ENCODE peak calls at places on chromosomes 1 and 21, in ten cellular contexts. One of them, this sample, is unnamed.

GRCh38 chr1:171841050-171841910 is at the start of gene DNM3:
- DNase-seq in Kasumi-1: peak
- DNase-seq in AG09309: peak
- DNase-seq in lung: peak
- DNase-seq in ovary: peak
- DNase-seq in Peyer's patch: peak
- DNase-seq in DMS79: peak
- DNase-seq in activated CD4-positive, alpha-beta T cell treated with anti-CD3 and anti-CD28 coated beads, Interleukin-2, amount 10 ng/mL, durations not matched to agents 24 days and 14 days: peak
- DNase-seq in posterior cingulate gyrus: peak
- DNase-seq in T-helper 9 cell: peak
- DNase-seq in this sample: peak

GRCh38 chr1:82464362-82464931 is 663.7 kb downstream of the ADGRL2 start:
- DNase-seq in Kasumi-1: no peak
- DNase-seq in AG09309: no peak
- DNase-seq in lung: peak
- DNase-seq in ovary: peak
- DNase-seq in Peyer's patch: peak
- DNase-seq in DMS79: peak
- DNase-seq in activated CD4-positive, alpha-beta T cell treated with anti-CD3 and anti-CD28 coated beads, Interleukin-2, amount 10 ng/mL, durations not matched to agents 24 days and 14 days: no peak
- DNase-seq in posterior cingulate gyrus: no peak
- DNase-seq in T-helper 9 cell: no peak
- DNase-seq in this sample: peak

GRCh38 chr1:59292557-59292956 is 4.3 kb upstream of the FGGY start:
- DNase-seq in Kasumi-1: peak
- DNase-seq in AG09309: no peak
- DNase-seq in lung: peak
- DNase-seq in ovary: no peak
- DNase-seq in Peyer's patch: peak
- DNase-seq in DMS79: no peak
- DNase-seq in activated CD4-positive, alpha-beta T cell treated with anti-CD3 and anti-CD28 coated beads, Interleukin-2, amount 10 ng/mL, durations not matched to agents 24 days and 14 days: no peak
- DNase-seq in posterior cingulate gyrus: no peak
- DNase-seq in T-helper 9 cell: no peak
- DNase-seq in this sample: no peak

GRCh38 chr1:119318466-119319309 is 49.9 kb upstream of the HAO2 start:
- DNase-seq in Kasumi-1: no peak
- DNase-seq in AG09309: no peak
- DNase-seq in lung: no peak
- DNase-seq in ovary: no peak
- DNase-seq in Peyer's patch: no peak
- DNase-seq in DMS79: no peak
- DNase-seq in activated CD4-positive, alpha-beta T cell treated with anti-CD3 and anti-CD28 coated beads, Interleukin-2, amount 10 ng/mL, durations not matched to agents 24 days and 14 days: no peak
- DNase-seq in posterior cingulate gyrus: no peak
- DNase-seq in T-helper 9 cell: no peak
- DNase-seq in this sample: no peak

GRCh38 chr21:15224346-15225086 is 159.7 kb upstream of the NRIP1 start:
- DNase-seq in Kasumi-1: no peak
- DNase-seq in AG09309: peak
- DNase-seq in lung: no peak
- DNase-seq in ovary: no peak
- DNase-seq in Peyer's patch: no peak
- DNase-seq in DMS79: no peak
- DNase-seq in activated CD4-positive, alpha-beta T cell treated with anti-CD3 and anti-CD28 coated beads, Interleukin-2, amount 10 ng/mL, durations not matched to agents 24 days and 14 days: no peak
- DNase-seq in posterior cingulate gyrus: no peak
- DNase-seq in T-helper 9 cell: no peak
- DNase-seq in this sample: peak

GRCh38 chr1:2981388-2981787 is 39.9 kb upstream of the ACTRT2 start:
- DNase-seq in Kasumi-1: no peak
- DNase-seq in AG09309: no peak
- DNase-seq in lung: no peak
- DNase-seq in ovary: no peak
- DNase-seq in Peyer's patch: no peak
- DNase-seq in DMS79: no peak
- DNase-seq in activated CD4-positive, alpha-beta T cell treated with anti-CD3 and anti-CD28 coated beads, Interleukin-2, amount 10 ng/mL, durations not matched to agents 24 days and 14 days: no peak
- DNase-seq in posterior cingulate gyrus: no peak
- DNase-seq in T-helper 9 cell: no peak
- DNase-seq in this sample: no peak

GRCh38 chr1:20052386-20052785 is 17.6 kb upstream of the PLA2G5 start:
- DNase-seq in Kasumi-1: no peak
- DNase-seq in AG09309: no peak
- DNase-seq in lung: no peak
- DNase-seq in ovary: no peak
- DNase-seq in Peyer's patch: no peak
- DNase-seq in DMS79: no peak
- DNase-seq in activated CD4-positive, alpha-beta T cell treated with anti-CD3 and anti-CD28 coated beads, Interleukin-2, amount 10 ng/mL, durations not matched to agents 24 days and 14 days: no peak
- DNase-seq in posterior cingulate gyrus: no peak
- DNase-seq in T-helper 9 cell: no peak
- DNase-seq in this sample: no peak

GRCh38 chr1:209106237-209106741 is 477.2 kb upstream of the CAMK1G start:
- DNase-seq in Kasumi-1: no peak
- DNase-seq in AG09309: peak
- DNase-seq in lung: no peak
- DNase-seq in ovary: no peak
- DNase-seq in Peyer's patch: no peak
- DNase-seq in DMS79: no peak
- DNase-seq in activated CD4-positive, alpha-beta T cell treated with anti-CD3 and anti-CD28 coated beads, Interleukin-2, amount 10 ng/mL, durations not matched to agents 24 days and 14 days: no peak
- DNase-seq in posterior cingulate gyrus: peak
- DNase-seq in T-helper 9 cell: no peak
- DNase-seq in this sample: no peak

GRCh38 chr1:51902456-51902855 is 23.9 kb upstream of the NRDC start:
- DNase-seq in Kasumi-1: no peak
- DNase-seq in AG09309: no peak
- DNase-seq in lung: no peak
- DNase-seq in ovary: no peak
- DNase-seq in Peyer's patch: no peak
- DNase-seq in DMS79: no peak
- DNase-seq in activated CD4-positive, alpha-beta T cell treated with anti-CD3 and anti-CD28 coated beads, Interleukin-2, amount 10 ng/mL, durations not matched to agents 24 days and 14 days: no peak
- DNase-seq in posterior cingulate gyrus: no peak
- DNase-seq in T-helper 9 cell: no peak
- DNase-seq in this sample: no peak

This sample was measured in COLO829.